ENCODE peak calls at places on chromosome 15, in five cellular contexts. O is heart left ventricle, L is IMR-90, W is HCT116, U is A549. R is an unnamed sample. For H3K4me1, the result is how much of the 10 kb centered on the place peaks cover.

GRCh38 chr15:72203507-72203837 is 5.9 kb upstream of the GRAMD2A start:
- DNase-seq in O (peak), L (peak), W (no peak), U (peak), R (no peak)

GRCh38 chr15:61227269-61228024 is 1.7 kb downstream of the RORA start:
- DNase-seq in O (peak), L (peak), W (no peak), U (peak), R (peak)

GRCh38 chr15:66126057-66126855 is 127.3 kb downstream of the MEGF11 start:
- DNase-seq in O (no peak), L (no peak), W (no peak), U (no peak), R (no peak)

GRCh38 chr15:85276921-85277320 is 103.5 kb upstream of the AKAP13 start:
- DNase-seq in O (no peak), L (no peak), W (no peak), U (no peak), R (no peak)

GRCh38 chr15:50685976-50686467 is 575 bp downstream of the TRPM7 start:
- DNase-seq in O (peak), L (peak), W (no peak), U (peak), R (peak)

GRCh38 chr15:66772967-66773873 is 71.2 kb downstream of the SMAD6 start:
- DNase-seq in O (peak), L (no peak), W (no peak), U (no peak), R (no peak)

GRCh38 chr15:70783610-70784021 is 20.3 kb upstream of the UACA start:
- DNase-seq in O (no peak), L (peak), W (no peak), U (peak), R (no peak)

GRCh38 chr15:62770752-62771151 is 271.8 kb upstream of the TPM1 start:
- DNase-seq in O (no peak), L (peak), W (peak), U (no peak), R (no peak)

GRCh38 chr15:77607111-77607893 is 25.4 kb downstream of the LINGO1 start:
- DNase-seq in O (peak), L (peak), W (no peak), U (no peak), R (no peak)

GRCh38 chr15:73109751-73110150 is 57.5 kb downstream of the NEO1 start:
- DNase-seq in O (no peak), L (no peak), W (no peak), U (no peak), R (no peak)

GRCh38 chr15:90851114-90851513 is 17.3 kb upstream of the FURIN start:
- DNase-seq in O (no peak), L (peak), W (no peak), U (no peak), R (no peak)

GRCh38 chr15:76866008-76866407 is 39.1 kb downstream of the SCAPER start:
- DNase-seq in O (peak), L (peak), W (no peak), U (no peak), R (no peak)

GRCh38 chr15:25579127-25579526 is 140.3 kb upstream of the UBE3A start:
- DNase-seq in O (no peak), L (no peak), W (no peak), U (no peak), R (no peak)

GRCh38 chr15:71780349-71780976 is 29.9 kb upstream of the NR2E3 start:
- DNase-seq in O (no peak), L (peak), W (no peak), U (peak), R (no peak)

GRCh38 chr15:62822228-62822627 is 220.3 kb upstream of the TPM1 start:
- DNase-seq in O (no peak), L (no peak), W (no peak), U (no peak), R (no peak)

GRCh38 chr15:68387288-68388143 is 44.4 kb downstream of the ITGA11 start:
- DNase-seq in O (no peak), L (peak), W (no peak), U (no peak), R (no peak)

GRCh38 chr15:70799667-70800450 is 36.5 kb upstream of the UACA start:
- DNase-seq in O (peak), L (peak), W (no peak), U (no peak), R (no peak)

GRCh38 chr15:67157779-67158366 is 92.5 kb downstream of the SMAD3 start:
- DNase-seq in O (no peak), L (no peak), W (no peak), U (no peak), R (no peak)

GRCh38 chr15:48119277-48119676 is 1.5 kb upstream of the SLC24A5 start:
- DNase-seq in O (no peak), L (no peak), W (no peak), U (no peak), R (no peak)

GRCh38 chr15:63948971-63949370 is 97.3 kb downstream of the DAPK2 start:
- DNase-seq in O (no peak), L (no peak), W (no peak), U (no peak), R (no peak)

GRCh38 chr15:79609501-79609900 is 177.4 kb downstream of the MINAR1 start:
- DNase-seq in O (no peak), L (no peak), W (no peak), U (no peak), R (no peak)

GRCh38 chr15:55630921-55631320 is 42.8 kb upstream of the PYGO1 start:
- DNase-seq in O (no peak), L (no peak), W (no peak), U (no peak), R (no peak)

GRCh38 chr15:81411056-81411455 is 37.0 kb upstream of the TMC3 start:
- DNase-seq in O (no peak), L (no peak), W (no peak), U (peak), R (no peak)

GRCh38 chr15:86256628-86257027 is 177.0 kb downstream of the AGBL1 start:
- DNase-seq in O (no peak), L (no peak), W (no peak), U (no peak), R (no peak)

GRCh38 chr15:66001042-66001441 is 131.8 kb downstream of the RAB11A start:
- DNase-seq in O (no peak), L (no peak), W (no peak), U (no peak), R (no peak)

GRCh38 chr15:100224206-100225185 is 117.3 kb downstream of the ADAMTS17 start:
- DNase-seq in O (no peak), L (no peak), W (no peak), U (no peak), R (no peak)

GRCh38 chr15:100335335-100335999 is 6.3 kb downstream of the ADAMTS17 start:
- DNase-seq in O (no peak), L (no peak), W (no peak), U (no peak), R (no peak)

GRCh38 chr15:99452728-99453643 is 112.8 kb upstream of the MEF2A start:
- DNase-seq in O (peak), L (peak), W (no peak), U (no peak), R (peak)

GRCh38 chr15:92670625-92671024 is 15.1 kb upstream of the FAM174B start:
- DNase-seq in O (no peak), L (no peak), W (no peak), U (no peak), R (no peak)

GRCh38 chr15:72866086-72866646 is 82.6 kb upstream of the ADPGK start:
- DNase-seq in O (no peak), L (no peak), W (no peak), U (no peak), R (no peak)

GRCh38 chr15:31339558-31339895 is 12.9 kb downstream of the KLF13 start:
- DNase-seq in O (no peak), L (no peak), W (no peak), U (no peak), R (no peak)

GRCh38 chr15:31341501-31342195 is 15.0 kb downstream of the KLF13 start:
- DNase-seq in O (no peak), L (no peak), W (no peak), U (no peak), R (no peak)

GRCh38 chr15:31341036-31341435 is 14.4 kb downstream of the KLF13 start:
- DNase-seq in O (no peak), L (no peak), W (no peak), U (no peak), R (no peak)

GRCh38 chr15:31338879-31339557 is 12.4 kb downstream of the KLF13 start:
- DNase-seq in O (peak), L (peak), W (no peak), U (peak), R (peak)

DNA sequence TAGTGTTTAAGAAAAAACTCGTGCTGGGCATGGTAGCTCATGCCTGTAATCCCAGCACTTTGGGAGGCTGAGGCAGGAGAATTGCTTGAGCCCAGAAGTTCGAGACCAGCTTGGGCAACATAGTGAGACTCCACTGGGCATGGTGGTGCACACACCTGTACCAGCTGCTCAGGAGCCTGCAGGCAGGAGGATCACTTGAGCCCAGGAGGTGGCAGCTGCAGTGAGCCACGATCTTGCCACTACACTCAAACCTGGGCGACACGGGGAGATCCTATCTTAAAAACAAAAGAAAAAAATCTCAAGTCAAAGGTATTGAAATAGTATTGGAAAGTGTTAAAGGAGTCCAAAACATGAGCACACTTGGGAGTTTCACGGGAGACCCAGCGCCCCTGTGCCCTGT is 14.0 kb downstream of the KLF13 start:
- DNase-seq in O (no peak), L (no peak), W (no peak), U (no peak), R (no peak)
- H3K4me1 ChIP-seq in O (half or more), L (under half), W (under half), U (under half), R (under half)

GRCh38 chr15:34583399-34584320 is at the start of gene GOLGA8B:
- DNase-seq in O (peak), L (peak), W (peak), U (peak), R (peak)
- TF ChIP-seq POLR2A in O (no peak), L (no peak), W (no peak), U (peak), R (peak)

GRCh38 chr15:75721923-75722870 is 9.5 kb upstream of the CSPG4 start:
- DNase-seq in O (no peak), L (no peak), W (no peak), U (no peak), R (peak)
- H3K4me1 ChIP-seq in O (under half), L (under half), W (under half), U (under half), R (under half)

GRCh38 chr15:31925541-31925940 is 104.8 kb upstream of the CHRNA7 start:
- DNase-seq in O (no peak), L (no peak), W (no peak), U (no peak), R (no peak)
- TF ChIP-seq POLR2A in O (no peak), L (no peak), W (no peak), U (no peak), R (no peak)

GRCh38 chr15:31340047-31340446 is 13.4 kb downstream of the KLF13 start:
- DNase-seq in O (no peak), L (no peak), W (no peak), U (no peak), R (no peak)
- H3K4me1 ChIP-seq in O (half or more), L (under half), W (under half), U (under half), R (half or more)

GRCh38 chr15:40342421-40343313 is 1.9 kb upstream of the CCDC9B start:
- DNase-seq in O (no peak), L (peak), W (no peak), U (no peak), R (no peak)

GRCh38 chr15:40339621-40339945 is 1.2 kb downstream of the CCDC9B start:
- DNase-seq in O (no peak), L (no peak), W (no peak), U (peak), R (no peak)

GRCh38 chr15:40338921-40339620 is 1.7 kb downstream of the CCDC9B start:
- DNase-seq in O (peak), L (peak), W (peak), U (peak), R (no peak)

GRCh38 chr15:40340038-40340739 is 550 bp downstream of the CCDC9B start:
- DNase-seq in O (peak), L (peak), W (no peak), U (peak), R (no peak)

DNA sequence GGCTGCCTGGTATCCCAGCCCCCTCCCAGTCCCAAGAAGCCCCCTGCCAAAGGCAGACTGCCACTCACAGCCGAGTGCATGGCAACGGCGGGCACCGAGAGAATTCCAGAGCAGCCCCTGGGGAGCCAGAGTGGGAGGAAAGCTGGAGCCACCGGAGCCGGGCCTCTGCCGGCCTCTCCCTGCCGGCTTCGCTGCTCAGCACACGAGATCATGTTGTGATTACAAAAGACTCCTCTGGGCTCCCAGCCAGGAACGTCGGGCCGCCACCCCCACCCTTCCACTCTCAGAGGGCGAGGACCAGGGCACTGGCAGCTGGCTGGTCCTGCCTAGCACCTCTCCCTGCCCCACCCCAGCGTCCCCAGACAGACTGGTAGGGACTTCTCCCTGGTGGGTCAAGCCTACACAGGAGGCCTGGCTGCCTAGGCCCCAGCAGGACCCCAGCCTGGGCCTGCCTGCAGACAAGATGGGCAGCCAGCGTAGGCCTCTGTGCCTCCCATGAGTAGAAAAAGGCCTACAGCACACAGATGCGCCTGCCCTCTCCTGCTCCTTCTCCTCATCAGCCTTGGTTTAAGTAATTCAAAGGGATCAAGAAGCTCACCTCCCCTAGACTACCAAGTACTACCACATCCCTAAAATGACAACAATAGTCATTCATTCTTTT is at the start of gene CCDC9B:
- DNase-seq in O (peak), L (peak), W (peak), U (peak), R (peak)
- TF ChIP-seq POLR2A in O (no peak), L (peak), W (no peak), U (no peak), R (peak)

GRCh38 chr15:37095197-37095992 is 5.0 kb downstream of the MEIS2 start:
- DNase-seq in O (no peak), L (no peak), W (no peak), U (no peak), R (no peak)
- H3K4me1 ChIP-seq in O (under half), L (under half), W (under half), U (under half), R (under half)

GRCh38 chr15:29687939-29688884 is 134.1 kb downstream of the TJP1 start:
- DNase-seq in O (no peak), L (no peak), W (no peak), U (no peak), R (no peak)
- TF ChIP-seq POLR2A in O (no peak), L (no peak), W (no peak), U (peak), R (no peak)

GRCh38 chr15:35931942-35932341 is 386.0 kb upstream of the DPH6 start:
- DNase-seq in O (no peak), L (no peak), W (no peak), U (no peak), R (no peak)
- H3K4me1 ChIP-seq in O (under half), L (under half), W (under half), U (under half), R (under half)

DNA sequence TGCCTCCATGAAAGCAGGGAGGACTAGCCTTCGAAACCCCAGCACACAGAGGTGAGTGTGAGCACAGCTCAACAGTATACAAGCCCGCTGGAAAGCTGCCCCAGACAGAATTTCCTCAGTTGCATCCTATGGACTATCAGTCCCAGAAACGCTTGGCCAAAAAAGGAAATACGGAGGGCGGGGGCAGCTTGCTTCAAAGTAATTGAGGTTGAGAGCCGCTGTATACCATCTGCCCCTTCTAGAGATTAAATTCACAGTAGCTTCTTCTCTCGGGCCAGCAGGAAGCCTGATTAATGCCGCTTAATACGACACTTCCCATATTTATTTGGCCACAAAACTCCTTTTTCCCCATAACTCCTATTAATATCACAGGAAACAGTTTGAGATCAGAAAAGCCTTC is 88.7 kb downstream of the LIPC start:
- DNase-seq in O (no peak), L (no peak), W (no peak), U (no peak), R (no peak)
- TF ChIP-seq POLR2A in O (no peak), L (no peak), W (no peak), U (no peak), R (no peak)

R was measured in right lobe of liver.